ENCODE peak calls at places on chromosomes 2 and 18, in seven cellular contexts. F, P, D, G, I, E and J are unnamed samples.

GRCh38 chr18:75923169-75923568 is 495.7 kb upstream of the SMIM21 start:
- DNase-seq in F (no peak), P (no peak), E (no peak), I (peak; percentile 74), G (no peak), D (peak; percentile 92), J (peak; percentile 64)

GRCh38 chr2:129915303-129915840 is 64.1 kb upstream of the RAB6C start:
- DNase-seq in G (no peak), E (no peak), D (no peak), I (no peak), P (no peak), F (no peak), J (no peak)

GRCh38 chr18:39667905-39668304 is 2102.3 kb upstream of the CELF4 start:
- DNase-seq in D (no peak), I (peak; percentile 18), E (no peak), G (no peak), F (no peak), P (no peak), J (no peak)

GRCh38 chr2:113700186-113700841 is 56.1 kb downstream of the SLC35F5 start:
- DNase-seq in I (no peak), G (no peak), D (no peak), P (peak; percentile 70), F (no peak), E (peak; percentile 86), J (no peak)

GRCh38 chr2:180289627-180290026 is 282.5 kb upstream of the CWC22 start:
- DNase-seq in P (no peak), E (no peak), I (no peak), F (no peak), G (no peak), D (no peak), J (no peak)

GRCh38 chr2:226995625-226996041 is 159.8 kb downstream of the RHBDD1 start:
- DNase-seq in E (peak; percentile 38), P (no peak), G (no peak), F (no peak), I (peak; percentile 91), D (peak; percentile 40), J (no peak)

GRCh38 chr18:9648431-9649163 is 34.2 kb upstream of the PPP4R1 start:
- DNase-seq in P (no peak), E (no peak), I (no peak), G (no peak), D (no peak), F (no peak), J (no peak)

GRCh38 chr2:105631011-105631410 is 113.7 kb upstream of the NCK2 start:
- DNase-seq in G (no peak), D (no peak), I (no peak), E (no peak), F (no peak), P (no peak), J (no peak)

GRCh38 chr2:37287966-37288365 is 36.7 kb downstream of the PRKD3 start:
- DNase-seq in P (peak; percentile 5), G (no peak), E (peak; percentile 37), D (no peak), I (no peak), F (no peak), J (no peak)

DNA sequence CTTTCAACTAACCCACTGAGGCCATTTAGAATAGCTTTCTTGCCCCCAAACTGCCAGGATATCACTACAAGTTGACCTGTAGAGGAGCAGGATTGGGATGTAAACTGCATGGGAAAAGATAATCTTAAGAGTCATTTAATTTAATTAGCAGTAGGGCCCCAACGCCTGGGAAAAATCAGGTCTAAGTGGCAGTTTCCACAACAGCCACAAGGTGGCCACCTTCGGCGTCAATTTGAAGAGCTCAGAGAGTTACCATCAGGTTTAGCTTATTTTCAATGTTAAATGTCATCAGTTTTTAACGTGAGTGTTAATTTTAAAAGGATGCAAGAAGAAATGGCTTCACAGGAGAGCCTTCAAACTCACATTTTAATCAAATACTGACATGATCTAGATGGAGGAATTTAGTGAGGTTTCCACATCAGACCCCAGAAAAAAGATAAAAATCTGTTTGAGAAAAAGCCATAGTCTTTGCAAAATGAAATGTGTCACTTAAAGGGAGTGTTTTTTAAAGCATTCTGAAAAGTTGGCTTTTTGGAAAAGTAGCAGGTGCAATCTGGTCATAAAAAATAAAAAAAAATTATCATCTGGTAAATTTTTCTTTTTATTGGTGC is 77.3 kb upstream of the UPP2 start:
- DNase-seq in E (peak; percentile 44), I (peak; percentile 56), G (peak; percentile 35), F (peak; percentile 58), D (peak; percentile 22), P (peak; percentile 78), J (no peak)
- TF ChIP-seq CTCF in E (peak; percentile 85), I (peak; percentile 86), G (no peak), F (peak; percentile 95), D (peak; percentile 83), P (peak; percentile 91), J (peak; percentile 75)

GRCh38 chr2:159168707-159169106 is 117.8 kb downstream of the WDSUB1 start:
- DNase-seq in I (peak; percentile 28), F (no peak), D (no peak), E (no peak), P (no peak), G (no peak), J (no peak)
- TF ChIP-seq CTCF in I (peak; percentile 9), F (peak; percentile 44), D (no peak), E (no peak), P (no peak), G (no peak), J (peak; percentile 46)

GRCh38 chr18:7566587-7567486 is at the start of gene PTPRM:
- DNase-seq in G (peak; percentile 33), I (peak; percentile 71), D (peak; percentile 60), F (peak; percentile 66), E (peak; percentile 83), P (peak; percentile 79), J (peak; percentile 63)
- TF ChIP-seq CTCF in G (no peak), I (no peak), D (peak; percentile 83), F (peak; percentile 51), E (peak; percentile 46), P (no peak), J (peak; percentile 17)

DNA sequence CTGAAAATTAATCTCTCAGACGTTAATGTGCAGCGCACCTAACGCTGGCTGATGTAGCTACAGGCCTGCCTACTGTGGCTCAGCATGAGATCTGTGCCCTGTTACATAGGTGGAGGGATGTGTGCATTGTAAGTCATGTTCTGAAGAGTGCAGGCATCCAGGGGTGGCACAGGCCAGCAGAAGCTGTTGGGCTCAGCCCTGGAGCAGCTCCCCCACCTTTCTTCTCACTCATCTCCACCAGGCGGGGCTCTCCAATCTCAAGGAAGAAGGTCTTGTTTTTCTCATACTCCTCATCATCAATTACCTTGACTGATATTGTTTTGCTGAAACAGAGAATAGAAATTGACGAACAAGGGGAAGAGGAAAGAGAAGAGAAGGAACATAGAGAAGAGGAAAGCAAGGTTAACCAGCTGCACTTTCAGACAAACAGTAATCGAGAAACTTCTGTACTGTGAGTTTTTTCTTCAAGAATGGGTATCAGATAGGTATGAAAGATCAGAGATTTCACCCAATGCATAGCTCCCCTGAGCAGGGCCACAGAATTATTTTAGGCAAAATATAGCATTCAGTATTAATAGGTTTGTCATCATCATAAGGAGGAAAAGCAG is 273.6 kb downstream of the SLC8A1 start:
- DNase-seq in G (no peak), P (no peak), I (no peak), F (no peak), E (no peak), D (no peak), J (no peak)
- TF ChIP-seq CTCF in G (no peak), P (no peak), I (no peak), F (no peak), E (no peak), D (no peak), J (no peak)

DNA sequence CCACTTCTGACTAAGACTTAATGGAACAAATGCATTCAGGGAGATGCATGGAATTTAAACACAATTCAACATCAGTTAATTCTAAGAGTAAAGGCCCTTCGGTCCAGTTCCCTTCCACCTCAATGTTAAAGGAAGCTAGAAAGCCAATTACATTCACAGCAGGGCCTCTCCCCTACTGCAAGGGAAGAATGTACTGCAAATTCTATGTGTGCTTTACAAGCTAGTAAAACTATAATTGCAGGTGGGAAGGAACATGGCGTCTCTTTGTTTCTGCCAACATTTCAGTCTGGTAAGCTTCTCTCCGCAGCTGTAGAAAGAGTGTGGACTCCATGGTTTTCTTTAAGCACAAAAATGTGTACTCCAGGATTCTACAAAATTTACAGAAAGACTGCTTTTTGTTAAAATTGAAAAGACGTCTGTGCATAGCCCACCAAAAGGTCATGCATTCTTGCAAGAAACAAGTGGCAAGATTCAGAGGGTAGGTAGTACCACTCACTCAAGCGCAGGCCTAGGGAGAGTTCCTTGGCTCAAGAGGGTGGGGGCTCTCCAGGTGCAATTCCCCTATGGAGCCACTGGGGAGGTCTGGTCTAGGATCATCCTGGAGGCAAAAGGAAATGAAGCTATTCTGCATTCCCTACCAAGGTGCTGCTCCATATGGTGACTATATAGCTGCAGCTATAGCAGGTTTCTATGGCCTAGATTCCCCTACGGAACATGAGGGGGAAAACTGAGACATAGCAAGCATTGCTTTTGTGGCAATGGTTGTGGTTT is 127.0 kb upstream of the FZD5 start:
- DNase-seq in E (no peak), F (no peak), P (peak; percentile 3), G (no peak), D (no peak), I (no peak), J (no peak)
- TF ChIP-seq CTCF in E (no peak), F (peak; percentile 40), P (peak; percentile 34), G (no peak), D (no peak), I (no peak), J (no peak)